ENCODE peak calls at places on chromosomes 2 and 18, in ten cellular contexts. One of them, this sample, is unnamed.

GRCh38 chr18:78735131-78736014 is 244.2 kb upstream of the SALL3 start:
- DNase-seq in brain microvascular endothelial cell: no peak
- DNase-seq in nephron progenitor cell: no peak
- DNase-seq in stimulated activated CD8-positive, alpha-beta memory T cell treated with anti-CD3 and anti-CD28 coated beads, Interleukin-7, amount 100 ng/mL, for 1 hour: no peak
- DNase-seq in hypothalamus: no peak
- DNase-seq in HT1080: no peak
- DNase-seq in ELR: no peak
- DNase-seq in cardiac fibroblast: no peak
- DNase-seq in GM03348: no peak
- DNase-seq in NCI-H82: no peak
- DNase-seq in this sample: no peak

GRCh38 chr2:58010599-58010998 is 36.0 kb upstream of the VRK2 start:
- DNase-seq in brain microvascular endothelial cell: no peak
- DNase-seq in nephron progenitor cell: no peak
- DNase-seq in stimulated activated CD8-positive, alpha-beta memory T cell treated with anti-CD3 and anti-CD28 coated beads, Interleukin-7, amount 100 ng/mL, for 1 hour: no peak
- DNase-seq in hypothalamus: no peak
- DNase-seq in HT1080: no peak
- DNase-seq in ELR: no peak
- DNase-seq in cardiac fibroblast: no peak
- DNase-seq in GM03348: no peak
- DNase-seq in NCI-H82: no peak
- DNase-seq in this sample: no peak

GRCh38 chr2:3249477-3249962 is 128.1 kb downstream of the EIPR1 start:
- DNase-seq in brain microvascular endothelial cell: no peak
- DNase-seq in nephron progenitor cell: no peak
- DNase-seq in stimulated activated CD8-positive, alpha-beta memory T cell treated with anti-CD3 and anti-CD28 coated beads, Interleukin-7, amount 100 ng/mL, for 1 hour: no peak
- DNase-seq in hypothalamus: no peak
- DNase-seq in HT1080: no peak
- DNase-seq in ELR: no peak
- DNase-seq in cardiac fibroblast: no peak
- DNase-seq in GM03348: no peak
- DNase-seq in NCI-H82: no peak
- DNase-seq in this sample: no peak

GRCh38 chr2:9286553-9287399 is 80.2 kb downstream of the ASAP2 start:
- DNase-seq in brain microvascular endothelial cell: no peak
- DNase-seq in nephron progenitor cell: no peak
- DNase-seq in stimulated activated CD8-positive, alpha-beta memory T cell treated with anti-CD3 and anti-CD28 coated beads, Interleukin-7, amount 100 ng/mL, for 1 hour: no peak
- DNase-seq in hypothalamus: no peak
- DNase-seq in HT1080: no peak
- DNase-seq in ELR: peak
- DNase-seq in cardiac fibroblast: peak
- DNase-seq in GM03348: no peak
- DNase-seq in NCI-H82: no peak
- DNase-seq in this sample: no peak

GRCh38 chr2:213046431-213046830 is 105.0 kb downstream of the IKZF2 start:
- DNase-seq in brain microvascular endothelial cell: no peak
- DNase-seq in nephron progenitor cell: no peak
- DNase-seq in stimulated activated CD8-positive, alpha-beta memory T cell treated with anti-CD3 and anti-CD28 coated beads, Interleukin-7, amount 100 ng/mL, for 1 hour: no peak
- DNase-seq in hypothalamus: no peak
- DNase-seq in HT1080: no peak
- DNase-seq in ELR: no peak
- DNase-seq in cardiac fibroblast: no peak
- DNase-seq in GM03348: no peak
- DNase-seq in NCI-H82: no peak
- DNase-seq in this sample: no peak

GRCh38 chr2:101341901-101342624 is 33.6 kb upstream of the RNF149 start:
- DNase-seq in brain microvascular endothelial cell: peak
- DNase-seq in nephron progenitor cell: peak
- DNase-seq in stimulated activated CD8-positive, alpha-beta memory T cell treated with anti-CD3 and anti-CD28 coated beads, Interleukin-7, amount 100 ng/mL, for 1 hour: peak
- DNase-seq in hypothalamus: peak
- DNase-seq in HT1080: peak
- DNase-seq in ELR: peak
- DNase-seq in cardiac fibroblast: peak
- DNase-seq in GM03348: peak
- DNase-seq in NCI-H82: peak
- DNase-seq in this sample: peak

GRCh38 chr2:69817739-69818494 is 11.5 kb upstream of the GMCL1 start:
- DNase-seq in brain microvascular endothelial cell: no peak
- DNase-seq in nephron progenitor cell: no peak
- DNase-seq in stimulated activated CD8-positive, alpha-beta memory T cell treated with anti-CD3 and anti-CD28 coated beads, Interleukin-7, amount 100 ng/mL, for 1 hour: no peak
- DNase-seq in hypothalamus: no peak
- DNase-seq in HT1080: no peak
- DNase-seq in ELR: no peak
- DNase-seq in cardiac fibroblast: peak
- DNase-seq in GM03348: peak
- DNase-seq in NCI-H82: no peak
- DNase-seq in this sample: no peak

GRCh38 chr2:218979846-218980738 is 4.9 kb downstream of the FEV start:
- DNase-seq in brain microvascular endothelial cell: peak
- DNase-seq in nephron progenitor cell: peak
- DNase-seq in stimulated activated CD8-positive, alpha-beta memory T cell treated with anti-CD3 and anti-CD28 coated beads, Interleukin-7, amount 100 ng/mL, for 1 hour: peak
- DNase-seq in hypothalamus: peak
- DNase-seq in HT1080: peak
- DNase-seq in ELR: peak
- DNase-seq in cardiac fibroblast: peak
- DNase-seq in GM03348: peak
- DNase-seq in NCI-H82: peak
- DNase-seq in this sample: peak

GRCh38 chr2:46977266-46977665 is 61.7 kb upstream of the MCFD2 start:
- DNase-seq in brain microvascular endothelial cell: no peak
- DNase-seq in nephron progenitor cell: no peak
- DNase-seq in stimulated activated CD8-positive, alpha-beta memory T cell treated with anti-CD3 and anti-CD28 coated beads, Interleukin-7, amount 100 ng/mL, for 1 hour: no peak
- DNase-seq in hypothalamus: no peak
- DNase-seq in HT1080: no peak
- DNase-seq in ELR: no peak
- DNase-seq in cardiac fibroblast: no peak
- DNase-seq in GM03348: no peak
- DNase-seq in NCI-H82: no peak
- DNase-seq in this sample: no peak

GRCh38 chr2:172281648-172282576 is 145.5 kb upstream of the ITGA6 start:
- DNase-seq in brain microvascular endothelial cell: peak
- DNase-seq in nephron progenitor cell: no peak
- DNase-seq in stimulated activated CD8-positive, alpha-beta memory T cell treated with anti-CD3 and anti-CD28 coated beads, Interleukin-7, amount 100 ng/mL, for 1 hour: no peak
- DNase-seq in hypothalamus: no peak
- DNase-seq in HT1080: peak
- DNase-seq in ELR: peak
- DNase-seq in cardiac fibroblast: peak
- DNase-seq in GM03348: no peak
- DNase-seq in NCI-H82: no peak
- DNase-seq in this sample: no peak

GRCh38 chr2:176428943-176429469 is 159.8 kb downstream of the MTX2 start:
- DNase-seq in brain microvascular endothelial cell: no peak
- DNase-seq in nephron progenitor cell: no peak
- DNase-seq in stimulated activated CD8-positive, alpha-beta memory T cell treated with anti-CD3 and anti-CD28 coated beads, Interleukin-7, amount 100 ng/mL, for 1 hour: no peak
- DNase-seq in hypothalamus: no peak
- DNase-seq in HT1080: peak
- DNase-seq in ELR: no peak
- DNase-seq in cardiac fibroblast: no peak
- DNase-seq in GM03348: no peak
- DNase-seq in NCI-H82: peak
- DNase-seq in this sample: no peak

GRCh38 chr2:47422016-47422415 is 19.1 kb downstream of the MSH2 start:
- DNase-seq in brain microvascular endothelial cell: peak
- DNase-seq in nephron progenitor cell: no peak
- DNase-seq in stimulated activated CD8-positive, alpha-beta memory T cell treated with anti-CD3 and anti-CD28 coated beads, Interleukin-7, amount 100 ng/mL, for 1 hour: no peak
- DNase-seq in hypothalamus: no peak
- DNase-seq in HT1080: peak
- DNase-seq in ELR: peak
- DNase-seq in cardiac fibroblast: peak
- DNase-seq in GM03348: no peak
- DNase-seq in NCI-H82: no peak
- DNase-seq in this sample: no peak

GRCh38 chr2:145091011-145091744 is 571.3 kb upstream of the ZEB2 start:
- DNase-seq in brain microvascular endothelial cell: no peak
- DNase-seq in nephron progenitor cell: no peak
- DNase-seq in stimulated activated CD8-positive, alpha-beta memory T cell treated with anti-CD3 and anti-CD28 coated beads, Interleukin-7, amount 100 ng/mL, for 1 hour: no peak
- DNase-seq in hypothalamus: no peak
- DNase-seq in HT1080: no peak
- DNase-seq in ELR: peak
- DNase-seq in cardiac fibroblast: peak
- DNase-seq in GM03348: peak
- DNase-seq in NCI-H82: no peak
- DNase-seq in this sample: no peak

GRCh38 chr2:84805250-84805917 is 75.5 kb downstream of the TRABD2A start:
- DNase-seq in brain microvascular endothelial cell: no peak
- DNase-seq in nephron progenitor cell: no peak
- DNase-seq in stimulated activated CD8-positive, alpha-beta memory T cell treated with anti-CD3 and anti-CD28 coated beads, Interleukin-7, amount 100 ng/mL, for 1 hour: no peak
- DNase-seq in hypothalamus: no peak
- DNase-seq in HT1080: no peak
- DNase-seq in ELR: peak
- DNase-seq in cardiac fibroblast: no peak
- DNase-seq in GM03348: peak
- DNase-seq in NCI-H82: no peak
- DNase-seq in this sample: no peak

GRCh38 chr2:118738524-118739308 is 108.7 kb downstream of the EN1 start:
- DNase-seq in brain microvascular endothelial cell: peak
- DNase-seq in nephron progenitor cell: no peak
- DNase-seq in stimulated activated CD8-positive, alpha-beta memory T cell treated with anti-CD3 and anti-CD28 coated beads, Interleukin-7, amount 100 ng/mL, for 1 hour: no peak
- DNase-seq in hypothalamus: no peak
- DNase-seq in HT1080: peak
- DNase-seq in ELR: peak
- DNase-seq in cardiac fibroblast: peak
- DNase-seq in GM03348: peak
- DNase-seq in NCI-H82: no peak
- DNase-seq in this sample: no peak